ENCODE peak calls at places on chromosomes 6 and 20, in four cellular contexts. M, P, N and T are unnamed samples.

GRCh38 chr6:162852810-162853577 is 125.2 kb downstream of the PACRG start:
- DNase-seq in M (no peak), P (no peak), N (no peak), T (no peak)

GRCh38 chr6:90284745-90285481 is 11.7 kb downstream of the BACH2 start:
- DNase-seq in M (no peak), P (no peak), N (peak), T (peak)

GRCh38 chr6:19327246-19327645 is 509.9 kb upstream of the ID4 start:
- DNase-seq in P (no peak), N (no peak), M (no peak), T (peak)

GRCh38 chr20:16145919-16146318 is 427.3 kb downstream of the KIF16B start:
- DNase-seq in N (no peak), P (no peak), M (no peak), T (no peak)

GRCh38 chr20:38167851-38168760 is 3.0 kb upstream of the TGM2 start:
- DNase-seq in N (peak), P (no peak), M (no peak), T (peak)

GRCh38 chr6:167906899-167907298 is 80.2 kb downstream of the AFDN start:
- DNase-seq in M (no peak), N (no peak), P (no peak), T (peak)

GRCh38 chr20:47319517-47320252 is 36.8 kb downstream of the ZMYND8 start:
- DNase-seq in N (peak), M (no peak), P (peak), T (peak)

GRCh38 chr20:36836591-36837329 is 39.2 kb upstream of the TLDC2 start:
- DNase-seq in P (peak), N (peak), M (no peak), T (peak)

GRCh38 chr6:87832025-87832825 is 130.2 kb upstream of the AKIRIN2 start:
- DNase-seq in N (peak), P (no peak), M (no peak), T (peak)

GRCh38 chr6:140572129-140572528 is 1197.7 kb upstream of the CITED2 start:
- DNase-seq in P (no peak), M (no peak), N (peak), T (no peak)

GRCh38 chr6:14791525-14791924 is 454.3 kb upstream of the JARID2 start:
- DNase-seq in N (peak), M (no peak), P (no peak), T (no peak)

GRCh38 chr6:151196571-151196970 is 43.2 kb upstream of the AKAP12 start:
- DNase-seq in N (peak), P (no peak), M (no peak), T (no peak)

GRCh38 chr6:143901885-143902708 is 37.8 kb downstream of the ZC2HC1B start:
- DNase-seq in N (peak), P (no peak), M (no peak), T (peak)

GRCh38 chr20:2005831-2006426 is 12.1 kb upstream of the PDYN start:
- DNase-seq in P (peak), N (peak), M (peak), T (peak)

GRCh38 chr20:21353236-21353635 is 44.1 kb downstream of the NKX2-4 start:
- DNase-seq in M (no peak), N (peak), P (no peak), T (no peak)

GRCh38 chr6:138106665-138107077 is 548 bp downstream of the PERP start:
- DNase-seq in N (no peak), M (no peak), P (no peak), T (no peak)

GRCh38 chr6:138107078-138107751 is at the start of gene PERP:
- DNase-seq in N (peak), P (peak), M (peak), T (peak)

GRCh38 chr6:138105880-138106664 is 1.1 kb downstream of the PERP start:
- DNase-seq in P (peak), M (peak), N (peak), T (peak)

GRCh38 chr6:138109042-138109997 is 2.1 kb upstream of the PERP start:
- DNase-seq in M (peak), N (peak), P (peak), T (peak)

DNA sequence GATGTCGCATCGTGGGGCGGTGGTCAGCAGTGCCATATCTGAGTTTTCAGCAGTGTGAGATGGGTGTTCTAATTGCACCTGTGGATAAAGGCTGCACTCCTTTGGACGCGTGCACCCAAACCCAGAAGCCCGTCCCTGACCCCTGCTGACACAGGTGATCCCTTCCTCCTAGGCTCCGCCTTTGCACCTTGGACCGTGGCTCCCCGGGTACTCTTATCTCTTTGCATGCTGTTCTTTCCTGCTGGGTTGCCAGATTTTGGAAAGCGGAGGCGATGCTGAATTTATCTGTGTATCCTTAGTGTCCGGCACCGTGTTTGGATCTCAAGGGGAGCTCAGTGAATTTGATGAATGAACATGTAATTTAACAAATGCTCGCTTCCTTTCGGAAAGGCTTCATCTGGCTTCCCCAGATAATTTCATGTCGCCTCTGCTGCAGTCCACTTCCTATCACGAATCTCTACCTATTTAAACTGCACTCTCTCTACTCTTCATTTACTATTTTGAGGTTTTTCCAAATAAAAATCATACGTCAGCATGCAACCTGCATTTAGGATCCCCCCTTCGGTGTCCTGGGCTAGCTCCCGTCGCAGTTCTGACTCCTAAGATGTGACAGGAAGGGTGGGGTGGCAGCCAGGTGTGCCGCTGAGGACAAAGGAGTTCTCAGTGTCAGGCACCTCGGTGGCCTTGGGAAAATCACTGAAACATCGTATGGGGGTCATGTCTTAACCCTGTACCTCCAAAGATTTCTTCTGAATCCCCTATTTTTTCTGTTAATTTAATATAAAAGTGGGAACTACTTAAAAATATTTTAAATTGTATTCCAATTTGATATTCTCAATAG is 753 bp upstream of the PERP start:
- DNase-seq in N (no peak), P (no peak), M (no peak), T (peak)
- H3K4me3 ChIP-seq in N (peak), P (peak), M (peak), T (peak)

GRCh38 chr20:63530788-63531160 is 6.4 kb downstream of the PTK6 start:
- DNase-seq in P (no peak), M (no peak), N (no peak), T (no peak)
- H3K4ac ChIP-seq in P (no peak), M (no peak), N (no peak), T (no peak)

DNA sequence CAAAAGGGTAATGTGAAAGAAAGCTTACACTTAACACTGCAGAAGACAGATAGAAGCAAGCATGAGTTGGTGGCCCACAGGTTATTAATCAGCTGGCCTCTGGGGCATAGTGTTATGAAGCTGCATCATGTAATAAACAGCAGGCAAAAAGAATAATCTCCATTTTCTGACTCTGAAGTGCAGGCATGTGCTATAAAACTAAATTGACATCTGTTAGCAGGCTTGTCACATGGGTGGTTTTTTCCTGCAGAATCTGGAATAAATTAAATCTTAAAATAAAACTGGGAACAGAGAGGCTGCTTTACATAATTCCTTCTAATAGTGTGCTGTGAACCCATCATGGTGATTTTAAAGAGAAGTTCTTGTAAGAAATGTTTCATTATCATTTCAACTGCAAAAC is 73.3 kb downstream of the METTL24 start:
- DNase-seq in P (no peak), N (no peak), M (no peak), T (no peak)
- H3K27ac ChIP-seq in P (no peak), N (no peak), M (no peak), T (no peak)

GRCh38 chr20:44887466-44887865 is 2.0 kb downstream of the YWHAB start:
- DNase-seq in P (no peak), N (no peak), M (no peak), T (no peak)
- H3K4me3 ChIP-seq in P (no peak), N (peak), M (peak), T (no peak)